ENCODE peak calls at places on chromosome 5, in six cellular contexts. J is WTC11, V is left ventricle myocardium inferior, E is cardiac fibroblast, G is DND-41, Y is A549. Z is an unnamed sample.

GRCh38 chr5:39080597-39081204 is 6.5 kb upstream of the RICTOR start:
- DNase-seq in G (no peak), Y (peak; percentile 92), V (no peak), J (peak; percentile 49), E (peak; percentile 88), Z (peak; percentile 67)

GRCh38 chr5:24428345-24428744 is 216.4 kb downstream of the CDH10 start:
- DNase-seq in V (no peak), E (no peak), G (no peak), J (no peak), Y (no peak), Z (no peak)

GRCh38 chr5:179973391-179973790 is 65.7 kb upstream of the TBC1D9B start:
- DNase-seq in E (no peak), G (no peak), J (no peak), V (no peak), Y (no peak), Z (no peak)

GRCh38 chr5:124906339-124907097 is 160.1 kb upstream of the ZNF608 start:
- DNase-seq in G (no peak), Y (peak; percentile 10), V (peak; percentile 69), E (peak; percentile 85), J (peak; percentile 22), Z (peak; percentile 62)

GRCh38 chr5:67809589-67809988 is 406.0 kb upstream of the PIK3R1 start:
- DNase-seq in V (no peak), Y (no peak), J (no peak), E (no peak), G (peak; percentile 89), Z (peak; percentile 9)

GRCh38 chr5:115098041-115098702 is 71.5 kb downstream of the TRIM36 start:
- DNase-seq in G (peak; percentile 22), J (no peak), E (peak; percentile 70), V (no peak), Y (peak; percentile 52), Z (peak; percentile 73)

GRCh38 chr5:132103380-132103951 is 29.9 kb downstream of the CSF2 start:
- DNase-seq in E (peak; percentile 98), G (peak; percentile 73), J (no peak), Y (peak; percentile 83), V (peak; percentile 76), Z (peak; percentile 48)

GRCh38 chr5:45568813-45569212 is 127.4 kb downstream of the HCN1 start:
- DNase-seq in V (no peak), E (no peak), Y (no peak), G (no peak), J (no peak), Z (no peak)

GRCh38 chr5:125190232-125191051 is 444.0 kb upstream of the ZNF608 start:
- DNase-seq in E (no peak), J (no peak), V (no peak), Y (no peak), G (no peak), Z (no peak)

GRCh38 chr5:52948418-52949076 is 40.6 kb upstream of the ITGA2 start:
- DNase-seq in V (peak; percentile 16), G (peak; percentile 78), E (peak; percentile 93), J (peak; percentile 60), Y (peak; percentile 81), Z (peak; percentile 82)

GRCh38 chr5:82820188-82820587 is 257.0 kb downstream of the TMEM167A start:
- DNase-seq in V (no peak), Y (no peak), G (no peak), J (no peak), E (peak; percentile 10), Z (no peak)

GRCh38 chr5:68803881-68804319 is 289.9 kb upstream of the SLC30A5 start:
- DNase-seq in E (no peak), G (no peak), V (no peak), J (no peak), Y (no peak), Z (peak; percentile 12)

GRCh38 chr5:350355-350754 is 28.8 kb downstream of the AHRR start:
- DNase-seq in J (peak; percentile 85), V (no peak), G (no peak), Y (peak; percentile 18), E (no peak), Z (no peak)

GRCh38 chr5:55920784-55921183 is 69.6 kb downstream of the IL31RA start:
- DNase-seq in J (no peak), V (no peak), G (no peak), E (peak; percentile 24), Y (peak; percentile 32), Z (peak; percentile 14)
- TF ChIP-seq CTCF in J (no peak), V (no peak), G (peak; percentile 41), E (peak; percentile 45), Y (peak; percentile 65), Z (peak; percentile 40)

GRCh38 chr5:139461698-139462097 is 845 bp downstream of the ECSCR start:
- DNase-seq in G (no peak), E (peak; percentile 75), Y (no peak), V (no peak), J (no peak), Z (no peak)
- TF ChIP-seq CTCF in G (no peak), E (no peak), Y (no peak), V (no peak), J (no peak), Z (no peak)

GRCh38 chr5:13956441-13956840 is 12.0 kb upstream of the DNAH5 start:
- DNase-seq in Y (no peak), V (no peak), G (no peak), E (no peak), J (no peak), Z (no peak)

GRCh38 chr5:13955896-13956295 is 11.4 kb upstream of the DNAH5 start:
- DNase-seq in J (no peak), E (no peak), V (no peak), G (no peak), Y (no peak), Z (no peak)

GRCh38 chr5:13957032-13957645 is 12.7 kb upstream of the DNAH5 start:
- DNase-seq in V (no peak), E (peak; percentile 77), J (peak; percentile 53), G (peak; percentile 5), Y (peak; percentile 68), Z (peak; percentile 69)
- TF ChIP-seq CTCF in V (peak; percentile 65), E (peak; percentile 72), J (peak; percentile 58), G (peak; percentile 55), Y (peak; percentile 79), Z (peak; percentile 72)

GRCh38 chr5:14871573-14872069 is at the start of gene ANKH:
- DNase-seq in J (peak; percentile 69), G (peak; percentile 82), Y (peak; percentile 69), V (peak; percentile 86), E (peak; percentile 74), Z (peak; percentile 82)
- TF ChIP-seq CTCF in J (no peak), G (peak; percentile 62), Y (peak; percentile 81), V (no peak), E (peak; percentile 6), Z (no peak)

DNA sequence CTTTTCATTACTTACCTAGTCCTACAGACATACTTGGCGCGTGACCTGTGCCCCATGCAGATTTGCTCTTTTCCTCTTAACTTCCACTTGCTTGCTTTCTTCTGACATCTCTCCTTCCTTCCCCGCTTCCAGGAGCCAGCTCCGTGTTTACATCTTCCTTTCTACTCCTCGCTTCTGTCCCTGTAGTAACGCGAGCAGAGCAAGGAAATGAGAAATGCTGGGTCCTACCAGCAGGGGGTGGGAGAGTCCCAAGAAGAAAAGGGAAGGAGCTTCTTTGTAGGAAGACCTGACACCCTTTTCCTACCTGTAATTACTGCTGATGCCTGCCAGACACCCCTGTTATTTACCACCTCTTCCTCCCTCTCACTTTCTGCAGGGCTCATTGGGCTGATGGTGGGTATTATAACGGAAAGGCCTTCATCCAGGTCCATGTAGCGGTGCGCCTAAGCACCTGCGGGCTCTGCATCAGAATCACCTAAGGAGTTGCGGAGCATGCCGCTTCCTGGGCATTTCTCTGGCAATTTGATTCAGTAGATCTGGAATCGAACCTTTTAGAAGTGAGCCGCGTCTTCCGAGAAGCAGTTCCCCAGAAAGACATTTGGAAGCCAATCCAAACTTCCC is 1260.8 kb upstream of the WWC1 start:
- DNase-seq in Y (peak; percentile 24), E (no peak), V (no peak), J (peak; percentile 82), G (no peak), Z (peak; percentile 42)
- TF ChIP-seq CTCF in Y (peak; percentile 20), E (no peak), V (peak; percentile 19), J (peak; percentile 76), G (peak; percentile 33), Z (peak; percentile 59)